ENCODE peak calls at places on chromosomes 16 and 17, in five cellular contexts. F is HEK293T; C is COLO829; T is K562; A is activated T-helper 1 cell treated with anti-CD3 and anti-CD28 coated beads, Interleukin-2, amount 50 U/mL, for 16 hours. H is an unnamed sample.

GRCh38 chr16:2938206-2938605 is 25.9 kb upstream of the KREMEN2 start:
- DNase-seq in F (no peak), T (no peak), C (no peak), A (no peak), H (no peak)

GRCh38 chr17:60075981-60076380 is 2.7 kb downstream of the HEATR6 start:
- DNase-seq in A (no peak), T (no peak), F (no peak), C (no peak), H (no peak)

GRCh38 chr16:13471036-13471435 is 448.9 kb upstream of the ERCC4 start:
- DNase-seq in C (no peak), T (no peak), A (no peak), F (no peak), H (no peak)

GRCh38 chr16:80231888-80232287 is 308.9 kb upstream of the DYNLRB2 start:
- DNase-seq in F (no peak), T (no peak), C (no peak), A (no peak), H (no peak)

GRCh38 chr16:79672524-79672923 is 72.0 kb upstream of the MAF start:
- DNase-seq in C (no peak), A (no peak), F (no peak), T (no peak), H (no peak)

GRCh38 chr16:85390511-85391174 is 222.5 kb upstream of the GSE1 start:
- DNase-seq in C (no peak), T (peak), A (no peak), F (peak), H (peak)

GRCh38 chr16:51053805-51054204 is 97.3 kb downstream of the SALL1 start:
- DNase-seq in C (no peak), T (no peak), A (no peak), F (no peak), H (no peak)

GRCh38 chr17:31321971-31322370 is 549 bp upstream of the EVI2A start:
- DNase-seq in T (no peak), A (no peak), C (no peak), F (no peak), H (no peak)

GRCh38 chr17:50268632-50269287 is 5.5 kb upstream of the TMEM92 start:
- DNase-seq in A (no peak), C (no peak), F (no peak), T (peak), H (peak)

GRCh38 chr16:49055824-49056545 is 225.7 kb downstream of the CBLN1 start:
- DNase-seq in C (no peak), A (no peak), F (no peak), T (no peak), H (no peak)